ENCODE peak calls at places on chromosome 19, in four cellular contexts. N, O, Y and Z are unnamed samples.

GRCh38 chr19:2969104-2969504 is 8.3 kb upstream of the TLE6 start:
- DNase-seq in N (no peak), O (no peak), Y (peak; percentile 97), Z (peak; percentile 90)

GRCh38 chr19:33388231-33388816 is 14.8 kb downstream of the CEBPG start:
- DNase-seq in N (no peak), O (peak; percentile 75), Y (no peak), Z (no peak)

GRCh38 chr19:58227964-58228583 is 640 bp upstream of the ZNF544 start:
- DNase-seq in N (no peak), O (no peak), Y (no peak), Z (peak; percentile 6)

GRCh38 chr19:53294786-53295441 is 27.4 kb upstream of the VN1R4 start:
- DNase-seq in N (no peak), O (no peak), Y (no peak), Z (no peak)

GRCh38 chr19:5257155-5258045 is 83.2 kb downstream of the PTPRS start:
- DNase-seq in N (no peak), O (no peak), Y (no peak), Z (no peak)

GRCh38 chr19:7265963-7266362 is 28.3 kb downstream of the INSR start:
- DNase-seq in N (no peak), O (no peak), Y (no peak), Z (no peak)

GRCh38 chr19:4352701-4353121 is 9.3 kb downstream of the MPND start:
- DNase-seq in N (peak; percentile 23), O (no peak), Y (peak; percentile 41), Z (peak; percentile 60)

GRCh38 chr19:47152632-47153031 is 22.0 kb downstream of the SAE1 start:
- DNase-seq in N (no peak), O (no peak), Y (no peak), Z (no peak)

GRCh38 chr19:49149652-49150105 is 5.5 kb downstream of the HRC start:
- DNase-seq in N (no peak), O (peak; percentile 70), Y (peak; percentile 62), Z (peak; percentile 79)

GRCh38 chr19:52535831-52536800 is 8.6 kb downstream of the ZNF808 start:
- DNase-seq in N (peak; percentile 70), O (peak; percentile 91), Y (no peak), Z (no peak)

GRCh38 chr19:11510444-11510843 is 4.8 kb upstream of the ZNF653 start:
- DNase-seq in N (no peak), O (no peak), Y (no peak), Z (no peak)

GRCh38 chr19:39647918-39648317 is 7.8 kb upstream of the LGALS16 start:
- DNase-seq in N (no peak), O (no peak), Y (no peak), Z (no peak)

GRCh38 chr19:52391135-52391534 is 6.5 kb upstream of the ZNF528 start:
- DNase-seq in N (no peak), O (no peak), Y (no peak), Z (no peak)

GRCh38 chr19:9323557-9323918 is 441 bp upstream of the ZNF559 start:
- DNase-seq in N (no peak), O (peak; percentile 35), Y (peak; percentile 85), Z (peak; percentile 84)

GRCh38 chr19:6066661-6067646 is 43.3 kb downstream of the RFX2 start:
- DNase-seq in N (no peak), O (peak; percentile 85), Y (peak; percentile 97), Z (peak; percentile 17)

GRCh38 chr19:16773259-16773658 is 53.6 kb downstream of the NWD1 start:
- DNase-seq in N (no peak), O (no peak), Y (no peak), Z (no peak)

GRCh38 chr19:2331601-2332246 is 3.2 kb downstream of the SPPL2B start:
- DNase-seq in N (no peak), O (no peak), Y (no peak), Z (no peak)

GRCh38 chr19:3227054-3227626 is 2.7 kb downstream of the CELF5 start:
- DNase-seq in N (no peak), O (no peak), Y (no peak), Z (no peak)